ENCODE peak calls at places on chromosomes 4 and X, in five cellular contexts. J, W, Y, P and V are unnamed samples.

GRCh38 chr4:68272860-68273259 is 27.4 kb upstream of the TMPRSS11B start:
- DNase-seq in J (no peak), W (no peak), Y (no peak), P (no peak), V (no peak)

GRCh38 chr4:121551881-121552280 is 144.9 kb downstream of the ANXA5 start:
- DNase-seq in J (no peak), W (no peak), Y (no peak), P (no peak), V (no peak)

GRCh38 chr4:48008021-48008596 is 8.4 kb downstream of the CNGA1 start:
- DNase-seq in J (no peak), W (no peak), Y (no peak), P (no peak), V (no peak)

GRCh38 chrX:74446876-74447275 is 25.6 kb downstream of the SLC16A2 start:
- DNase-seq in J (no peak), W (no peak), Y (no peak), P (no peak), V (no peak)

GRCh38 chrX:108268434-108269080 is 169.7 kb downstream of the COL4A6 start:
- DNase-seq in J (no peak), W (no peak), Y (no peak), P (no peak), V (no peak)

GRCh38 chrX:66760648-66761047 is 121.8 kb upstream of the EDA2R start:
- DNase-seq in J (no peak), W (no peak), Y (no peak), P (no peak), V (no peak)

GRCh38 chr4:1010522-1011021 is 854 bp upstream of the FGFRL1 start:
- DNase-seq in J (peak), W (peak), Y (peak), P (peak), V (no peak)

GRCh38 chrX:128518508-128518907 is 466.3 kb upstream of the ACTRT1 start:
- DNase-seq in J (no peak), W (peak), Y (no peak), P (no peak), V (no peak)

GRCh38 chr4:76850010-76850441 is 47.9 kb downstream of the SOWAHB start:
- DNase-seq in J (no peak), W (no peak), Y (no peak), P (no peak), V (no peak)

GRCh38 chr4:113534698-113535097 is 226.8 kb downstream of the CAMK2D start:
- DNase-seq in J (no peak), W (no peak), Y (no peak), P (no peak), V (no peak)

GRCh38 chr4:121873604-121874003 is 3.3 kb upstream of the BBS7 start:
- DNase-seq in J (no peak), W (no peak), Y (no peak), P (no peak), V (no peak)

GRCh38 chr4:4762909-4763814 is 96.3 kb upstream of the MSX1 start:
- DNase-seq in J (no peak), W (peak), Y (no peak), P (no peak), V (no peak)

GRCh38 chrX:100731441-100732281 is at the start of gene SYTL4:
- DNase-seq in J (no peak), W (peak), Y (no peak), P (no peak), V (no peak)

GRCh38 chr4:152309418-152309817 is 226.5 kb downstream of the FBXW7 start:
- DNase-seq in J (no peak), W (no peak), Y (no peak), P (no peak), V (no peak)

GRCh38 chr4:165207431-165208321 is at the start of gene KLHL2:
- DNase-seq in J (peak), W (peak), Y (peak), P (peak), V (peak)

GRCh38 chr4:4961936-4962335 is 57.3 kb downstream of the CYTL1 start:
- DNase-seq in J (no peak), W (no peak), Y (no peak), P (no peak), V (no peak)

GRCh38 chrX:48938721-48939416 is 18.5 kb downstream of the OTUD5 start:
- DNase-seq in J (peak), W (no peak), Y (peak), P (peak), V (peak)